ENCODE peak calls at places on chromosome 10, in five cellular contexts. P is AG04450; F is CD8-positive, alpha-beta T cell; M is prostate gland; V is A549. U is an unnamed sample.

GRCh38 chr10:86163522-86164215 is 202.9 kb downstream of the GRID1 start:
- DNase-seq in P (no peak), F (no peak), M (no peak), V (no peak), U (no peak)

GRCh38 chr10:48608279-48608681 is 3.4 kb upstream of the ARHGAP22 start:
- DNase-seq in P (no peak), F (no peak), M (no peak), V (peak), U (peak)

GRCh38 chr10:78407009-78407711 is 373.5 kb downstream of the RPS24 start:
- DNase-seq in P (peak), F (no peak), M (peak), V (peak), U (peak)

GRCh38 chr10:100568937-100569336 is 33.2 kb downstream of the HIF1AN start:
- DNase-seq in P (no peak), F (no peak), M (no peak), V (no peak), U (no peak)

GRCh38 chr10:124983321-124983720 is 41.4 kb downstream of the ZRANB1 start:
- DNase-seq in P (no peak), F (no peak), M (no peak), V (no peak), U (no peak)

GRCh38 chr10:73060738-73061635 is 35.7 kb downstream of the P4HA1 start:
- DNase-seq in P (no peak), F (no peak), M (no peak), V (peak), U (peak)

GRCh38 chr10:71447676-71448075 is 51.0 kb downstream of the CDH23 start:
- DNase-seq in P (no peak), F (no peak), M (no peak), V (no peak), U (no peak)

GRCh38 chr10:102678842-102679289 is 34.6 kb downstream of the TRIM8 start:
- DNase-seq in P (no peak), F (no peak), M (peak), V (peak), U (no peak)

GRCh38 chr10:22652988-22653431 is 61.4 kb downstream of the PIP4K2A start:
- DNase-seq in P (no peak), F (no peak), M (no peak), V (no peak), U (no peak)

GRCh38 chr10:101563497-101564040 is 24.5 kb downstream of the POLL start:
- DNase-seq in P (no peak), F (no peak), M (no peak), V (no peak), U (no peak)

GRCh38 chr10:21517134-21517982 is 8.1 kb downstream of the SKIDA1 start:
- DNase-seq in P (no peak), F (no peak), M (peak), V (peak), U (no peak)

GRCh38 chr10:69731698-69732097 is 70.0 kb upstream of the COL13A1 start:
- DNase-seq in P (no peak), F (no peak), M (no peak), V (no peak), U (no peak)

DNA sequence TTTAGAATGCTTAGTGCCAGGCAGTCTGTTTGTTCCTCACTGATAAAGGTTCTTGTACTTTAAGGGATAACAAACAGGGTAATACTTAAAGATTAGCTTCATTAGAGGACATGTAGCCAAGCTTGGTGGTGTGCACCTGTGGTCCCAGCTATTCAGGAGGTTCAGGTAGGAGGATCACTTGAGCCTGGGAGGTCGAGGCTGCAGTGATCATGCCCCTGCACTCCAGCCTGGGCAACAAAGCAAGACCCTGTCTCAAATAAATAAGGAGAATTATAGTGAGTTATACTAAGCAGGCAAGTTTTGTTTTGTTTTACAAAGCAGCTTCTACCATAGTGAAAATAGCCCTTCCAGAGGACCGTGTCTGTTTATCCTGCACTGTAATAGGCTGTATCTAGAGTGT is 5.8 kb downstream of the ARL5B start:
- DNase-seq in P (no peak), F (no peak), M (no peak), V (no peak), U (no peak)
- H3K4me3 ChIP-seq in P (no peak), F (no peak), M (no peak), V (no peak), U (no peak)

DNA sequence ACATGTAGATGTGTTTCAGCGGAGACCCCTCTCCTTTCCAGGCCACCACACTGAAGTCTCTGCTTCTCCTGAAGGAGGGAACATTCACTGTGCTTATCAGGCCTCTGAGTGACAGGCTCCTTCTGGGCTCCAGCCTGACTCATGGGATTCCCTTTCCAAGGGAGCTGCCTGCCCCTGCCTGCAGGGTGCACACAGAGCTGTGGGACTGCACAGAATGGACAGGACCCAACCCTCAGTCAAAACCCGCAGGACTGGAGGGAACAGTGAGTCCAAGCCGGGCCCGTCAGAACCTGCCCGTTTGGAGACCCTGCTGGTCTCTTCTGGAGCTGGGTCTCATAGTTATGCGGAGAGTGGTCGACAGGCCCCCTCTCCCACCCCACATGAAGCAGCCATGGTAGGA is 32.6 kb downstream of the PLAC9 start:
- DNase-seq in P (no peak), F (no peak), M (no peak), V (peak), U (no peak)
- H3K27ac ChIP-seq in P (peak), F (no peak), M (no peak), V (no peak), U (no peak)

GRCh38 chr10:61000769-61001730 is 57.1 kb upstream of the RHOBTB1 start:
- DNase-seq in P (no peak), F (no peak), M (peak), V (peak), U (no peak)

GRCh38 chr10:60998932-60999331 is 54.9 kb upstream of the RHOBTB1 start:
- DNase-seq in P (no peak), F (no peak), M (no peak), V (no peak), U (no peak)

GRCh38 chr10:61001731-61002122 is 57.7 kb upstream of the RHOBTB1 start:
- DNase-seq in P (no peak), F (no peak), M (no peak), V (no peak), U (no peak)
- H3K4me3 ChIP-seq in P (peak), F (no peak), M (peak), V (peak), U (no peak)

GRCh38 chr10:61705022-61705675 is 42.4 kb downstream of the CABCOCO1 start:
- DNase-seq in P (no peak), F (no peak), M (no peak), V (no peak), U (no peak)

GRCh38 chr10:61701055-61701705 is 38.5 kb downstream of the CABCOCO1 start:
- DNase-seq in P (no peak), F (no peak), M (no peak), V (no peak), U (no peak)
- H3K27ac ChIP-seq in P (no peak), F (no peak), M (no peak), V (no peak), U (no peak)

GRCh38 chr10:93751832-93752231 is 5.9 kb upstream of the LGI1 start:
- DNase-seq in P (no peak), F (no peak), M (no peak), V (peak), U (no peak)

GRCh38 chr10:93746844-93747284 is 10.9 kb upstream of the LGI1 start:
- DNase-seq in P (peak), F (no peak), M (no peak), V (peak), U (no peak)

GRCh38 chr10:93751074-93751572 is 6.6 kb upstream of the LGI1 start:
- DNase-seq in P (no peak), F (no peak), M (no peak), V (no peak), U (no peak)

GRCh38 chr10:93752761-93753160 is 5.0 kb upstream of the LGI1 start:
- DNase-seq in P (no peak), F (no peak), M (no peak), V (peak), U (no peak)

DNA sequence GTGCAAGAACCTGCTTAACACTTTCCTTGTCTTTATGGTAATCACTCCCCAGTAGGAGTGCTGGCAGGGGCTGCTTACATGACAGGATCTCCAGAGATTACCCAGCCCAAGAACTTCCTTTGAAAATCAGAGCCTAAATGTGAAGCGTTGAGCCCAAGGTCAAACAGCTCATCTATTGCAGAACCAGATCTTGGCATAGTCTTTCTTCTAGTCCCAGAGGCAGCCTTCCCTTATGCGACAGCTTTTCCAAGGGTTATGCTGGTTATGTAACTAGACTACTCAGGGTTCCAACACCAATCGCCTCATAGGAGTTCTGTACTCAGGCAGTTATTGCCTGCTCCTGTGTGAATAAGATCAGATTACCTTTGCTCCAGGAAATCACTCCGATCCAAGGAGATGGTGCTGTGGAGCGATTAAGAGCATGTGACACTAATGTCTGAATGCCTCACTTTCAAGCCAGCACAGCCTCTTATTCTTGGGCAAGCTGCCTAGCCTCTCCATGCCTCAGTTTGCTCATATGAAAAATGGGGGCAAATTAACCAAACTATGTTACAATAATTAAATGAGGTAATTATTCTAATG is 8.4 kb upstream of the LGI1 start:
- DNase-seq in P (no peak), F (no peak), M (no peak), V (no peak), U (no peak)
- H3K4me3 ChIP-seq in P (no peak), F (no peak), M (no peak), V (no peak), U (no peak)

GRCh38 chr10:5450605-5451384 is 38.4 kb downstream of the NET1 start:
- DNase-seq in P (no peak), F (no peak), M (no peak), V (no peak), U (no peak)
- H3K27ac ChIP-seq in P (no peak), F (no peak), M (peak), V (no peak), U (no peak)

DNA sequence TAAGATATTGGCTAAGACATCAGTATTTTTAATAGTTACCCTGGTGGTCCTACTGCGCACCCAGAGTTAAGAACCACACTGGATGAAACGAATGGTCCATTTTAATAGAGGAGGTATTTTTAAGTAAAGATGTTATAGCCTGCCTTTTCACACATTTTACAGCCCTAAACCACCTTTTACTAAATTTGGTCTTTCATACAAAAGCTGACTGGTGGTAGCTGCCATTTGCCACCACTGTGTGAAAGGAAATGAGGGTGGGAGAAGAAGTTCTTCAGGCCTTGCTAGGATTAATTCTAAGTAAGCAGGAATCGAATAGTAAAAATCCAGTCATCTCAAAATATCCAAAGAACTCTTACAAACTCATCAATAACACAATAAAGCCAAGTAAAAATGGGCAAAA is 15.2 kb upstream of the APBB1IP start:
- DNase-seq in P (no peak), F (no peak), M (no peak), V (no peak), U (no peak)
- H3K4me3 ChIP-seq in P (no peak), F (no peak), M (no peak), V (no peak), U (no peak)

DNA sequence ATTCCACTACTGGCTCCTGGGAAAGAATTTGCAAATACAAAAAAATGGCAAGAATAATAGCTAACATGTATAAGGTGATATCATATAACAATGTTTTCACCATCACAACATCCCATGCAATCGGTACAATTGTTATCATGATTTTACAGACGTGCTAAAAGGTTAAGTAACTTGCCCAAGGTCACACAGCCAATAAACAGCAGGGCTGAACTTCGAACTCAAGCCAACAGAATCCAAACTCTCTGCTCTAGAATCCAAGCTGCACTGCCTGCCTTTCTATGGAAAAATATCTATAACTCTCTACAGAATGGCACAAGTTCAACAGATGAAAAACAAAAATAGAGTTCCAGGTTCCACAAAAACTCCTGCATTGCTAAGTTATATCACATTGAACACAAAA is 160.9 kb downstream of the PARD3 start:
- DNase-seq in P (no peak), F (no peak), M (no peak), V (no peak), U (no peak)
- H3K27ac ChIP-seq in P (no peak), F (no peak), M (no peak), V (no peak), U (no peak)

U was measured in HL-60.